ENCODE peak calls at places on chromosomes 5 and 9, in seven cellular contexts. S is astrocyte of the cerebellum, R is BE2C, X is lower lobe of right lung, Z is upper lobe of left lung, A is astrocyte of the spinal cord, D is fibroblast of lung. F is an unnamed sample.

GRCh38 chr9:2229109-2229733 is 214.1 kb downstream of the SMARCA2 start:
- DNase-seq in S (no peak), R (no peak), X (no peak), Z (no peak), A (no peak), D (no peak), F (no peak)

GRCh38 chr9:124197177-124198095 is 60.3 kb upstream of the NEK6 start:
- DNase-seq in S (no peak), R (no peak), X (peak), Z (peak), A (no peak), D (no peak), F (no peak)

GRCh38 chr9:133950916-133951231 is 41.2 kb downstream of the VAV2 start:
- DNase-seq in S (no peak), R (no peak), X (no peak), Z (no peak), A (no peak), D (no peak), F (no peak)

GRCh38 chr9:127225747-127226646 is 38.6 kb upstream of the GARNL3 start:
- DNase-seq in S (no peak), R (no peak), X (no peak), Z (no peak), A (no peak), D (no peak), F (no peak)

GRCh38 chr5:154755361-154756202 is at the start of gene LARP1:
- DNase-seq in S (no peak), R (peak), X (peak), Z (peak), A (no peak), D (no peak), F (peak)

GRCh38 chr9:127341152-127341551 is 55.8 kb upstream of the SLC2A8 start:
- DNase-seq in S (no peak), R (no peak), X (no peak), Z (no peak), A (no peak), D (no peak), F (no peak)

GRCh38 chr9:6079386-6079785 is 64.0 kb upstream of the RANBP6 start:
- DNase-seq in S (no peak), R (no peak), X (no peak), Z (no peak), A (no peak), D (no peak), F (no peak)

GRCh38 chr9:4318741-4319140 is 18.9 kb upstream of the GLIS3 start:
- DNase-seq in S (no peak), R (no peak), X (no peak), Z (no peak), A (peak), D (no peak), F (no peak)

GRCh38 chr9:112559629-112560413 is 73.2 kb downstream of the KIAA1958 start:
- DNase-seq in S (no peak), R (no peak), X (no peak), Z (no peak), A (no peak), D (peak), F (no peak)

GRCh38 chr5:127254729-127255284 is 35.8 kb upstream of the MEGF10 start:
- DNase-seq in S (peak), R (no peak), X (no peak), Z (no peak), A (peak), D (peak), F (no peak)

GRCh38 chr5:35342664-35343063 is 112.4 kb upstream of the PRLR start:
- DNase-seq in S (no peak), R (no peak), X (no peak), Z (no peak), A (no peak), D (no peak), F (no peak)

GRCh38 chr5:35341189-35341588 is 110.9 kb upstream of the PRLR start:
- DNase-seq in S (no peak), R (no peak), X (no peak), Z (no peak), A (no peak), D (no peak), F (no peak)

GRCh38 chr5:35339616-35340100 is 109.4 kb upstream of the PRLR start:
- DNase-seq in S (no peak), R (no peak), X (no peak), Z (no peak), A (no peak), D (no peak), F (no peak)

DNA sequence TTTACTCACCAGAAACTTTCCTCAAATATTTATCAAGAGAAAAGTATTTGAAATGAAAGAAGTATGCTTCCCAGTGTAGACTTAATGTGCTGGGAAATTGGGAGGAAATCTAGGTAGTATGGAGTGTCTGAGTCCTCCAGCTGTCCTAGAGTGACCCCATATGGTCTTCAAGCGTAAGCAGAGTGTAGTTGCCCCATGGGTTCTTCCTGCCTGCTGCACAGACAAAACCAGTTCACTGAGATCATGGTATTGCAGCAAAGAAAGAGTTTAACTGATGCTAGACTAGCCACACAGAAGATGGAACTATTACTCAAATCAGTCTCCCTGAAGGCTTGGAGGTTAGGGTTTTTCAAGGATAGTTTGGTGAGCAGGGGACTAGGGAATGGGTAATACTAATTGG is 114.9 kb upstream of the PRLR start:
- DNase-seq in S (no peak), R (no peak), X (no peak), Z (no peak), A (no peak), D (no peak), F (no peak)
- TF ChIP-seq CTCF in S (peak), R (no peak), X (no peak), Z (no peak), A (no peak), D (no peak), F (no peak)

GRCh38 chr5:120817044-120817985 is 353.2 kb downstream of the PRR16 start:
- DNase-seq in S (no peak), R (peak), X (no peak), Z (no peak), A (peak), D (peak), F (no peak)
- TF ChIP-seq CTCF in S (peak), R (peak), X (peak), Z (no peak), A (peak), D (peak), F (peak)

GRCh38 chr5:181138258-181138657 is 7.3 kb upstream of the OR2V1 start:
- DNase-seq in S (no peak), R (no peak), X (no peak), Z (no peak), A (no peak), D (no peak), F (no peak)
- TF ChIP-seq CTCF in S (no peak), R (no peak), X (no peak), Z (no peak), A (no peak), D (no peak), F (no peak)

DNA sequence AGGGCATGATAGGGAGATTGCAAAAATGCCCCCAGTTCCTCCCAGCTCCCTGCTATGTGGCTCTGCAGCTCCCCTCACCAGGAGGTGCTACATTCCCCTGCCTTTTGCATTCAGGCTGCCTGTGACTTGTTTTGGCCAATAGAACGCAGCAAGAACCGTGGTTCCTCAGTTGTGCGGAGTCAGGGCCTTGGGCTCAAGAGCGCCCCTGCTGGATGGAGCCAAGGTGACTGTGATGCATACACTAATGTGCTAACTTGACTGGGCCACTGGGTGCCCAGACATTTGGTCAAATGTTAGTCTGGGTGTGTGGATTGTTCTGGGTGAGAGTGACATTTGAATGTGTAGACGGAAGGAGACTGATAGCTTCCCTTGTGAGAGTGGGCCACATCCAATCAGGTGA is 123.3 kb upstream of the MVB12B start:
- DNase-seq in S (no peak), R (no peak), X (no peak), Z (no peak), A (no peak), D (no peak), F (no peak)
- TF ChIP-seq CTCF in S (no peak), R (peak), X (no peak), Z (no peak), A (no peak), D (no peak), F (no peak)

DNA sequence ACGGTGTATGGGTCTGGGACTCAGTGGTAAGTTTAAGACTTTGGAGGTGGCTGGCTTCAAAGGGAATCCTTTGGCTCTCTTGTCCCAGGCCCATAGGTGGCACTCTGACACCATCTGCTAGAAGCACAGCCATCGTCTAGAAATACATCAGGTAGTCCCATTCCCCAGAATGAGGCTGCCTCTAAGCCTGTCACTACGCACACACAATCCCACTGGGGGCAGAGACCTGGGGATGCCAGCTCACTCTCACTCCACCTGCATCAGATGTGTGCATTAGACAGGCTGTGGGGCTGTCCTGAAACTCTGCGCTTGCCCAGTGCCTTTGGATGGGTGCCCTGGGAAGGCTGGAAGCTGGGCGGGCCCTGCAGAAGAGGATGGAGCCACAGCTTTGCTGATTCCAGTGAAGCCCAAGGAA is 127.5 kb upstream of the PANK3 start:
- DNase-seq in S (peak), R (peak), X (no peak), Z (no peak), A (peak), D (peak), F (peak)
- TF ChIP-seq CTCF in S (peak), R (peak), X (peak), Z (no peak), A (peak), D (peak), F (peak)

F was measured in nephron progenitor cell.